ENCODE peak calls at places on chromosomes 7 and 10, in eight cellular contexts. L, O, S, X, F, R, U and I are unnamed samples. For H3K27me3, the result is how much of the 10 kb centered on the place peaks cover.

GRCh38 chr10:103616705-103617361 is 123.3 kb downstream of the NEURL1 start:
- DNase-seq in L (no peak), O (no peak), S (no peak), X (peak), F (no peak), R (no peak), U (peak), I (no peak)

GRCh38 chr10:78448470-78448869 is 414.8 kb downstream of the RPS24 start:
- DNase-seq in L (no peak), O (no peak), S (no peak), X (no peak), F (no peak), R (no peak), U (no peak), I (no peak)

GRCh38 chr10:100186253-100186780 is 488 bp upstream of the ERLIN1 start:
- DNase-seq in L (peak), O (peak), S (no peak), X (peak), F (no peak), R (no peak), U (peak), I (peak)

GRCh38 chr7:21526007-21526406 is 16.8 kb upstream of the DNAH11 start:
- DNase-seq in L (no peak), O (no peak), S (no peak), X (no peak), F (no peak), R (no peak), U (no peak), I (peak)

GRCh38 chr7:36011588-36011965 is 141.5 kb upstream of the EEPD1 start:
- DNase-seq in L (no peak), O (no peak), S (peak), X (no peak), F (no peak), R (no peak), U (no peak), I (no peak)

GRCh38 chr10:88194041-88194887 is 330.8 kb downstream of the PTEN start:
- DNase-seq in L (no peak), O (no peak), S (peak), X (no peak), F (no peak), R (peak), U (no peak), I (peak)

GRCh38 chr10:129706081-129706480 is 239.0 kb downstream of the MGMT start:
- DNase-seq in L (no peak), O (no peak), S (no peak), X (no peak), F (no peak), R (no peak), U (no peak), I (no peak)

GRCh38 chr10:131569851-131570715 is 258.6 kb upstream of the TCERG1L start:
- DNase-seq in L (no peak), O (peak), S (peak), X (no peak), F (peak), R (no peak), U (no peak), I (no peak)

GRCh38 chr7:50348469-50349162 is 44.1 kb downstream of the IKZF1 start:
- DNase-seq in L (no peak), O (no peak), S (no peak), X (no peak), F (no peak), R (no peak), U (no peak), I (no peak)

GRCh38 chr7:132655071-132655761 is 78.9 kb upstream of the PLXNA4 start:
- DNase-seq in L (peak), O (peak), S (peak), X (peak), F (peak), R (peak), U (peak), I (peak)

GRCh38 chr10:118900617-118901016 is 128.9 kb upstream of the NANOS1 start:
- DNase-seq in L (no peak), O (no peak), S (peak), X (no peak), F (peak), R (no peak), U (no peak), I (no peak)

GRCh38 chr10:28845009-28845682 is 167.8 kb downstream of the BAMBI start:
- DNase-seq in L (no peak), O (no peak), S (no peak), X (no peak), F (no peak), R (peak), U (no peak), I (no peak)

GRCh38 chr7:114823290-114823689 is 98.6 kb upstream of the MDFIC start:
- DNase-seq in L (no peak), O (no peak), S (no peak), X (no peak), F (no peak), R (peak), U (no peak), I (no peak)

GRCh38 chr7:51261117-51261835 is 55.3 kb downstream of the COBL start:
- DNase-seq in L (no peak), O (no peak), S (no peak), X (no peak), F (peak), R (no peak), U (no peak), I (peak)

GRCh38 chr7:150994141-150994837 is 3.5 kb downstream of the NOS3 start:
- DNase-seq in L (no peak), O (peak), S (peak), X (no peak), F (no peak), R (no peak), U (peak), I (no peak)

GRCh38 chr7:94509264-94509878 is at the start of gene CASD1:
- DNase-seq in L (peak), O (peak), S (peak), X (peak), F (peak), R (no peak), U (peak), I (peak)

GRCh38 chr7:69429817-69430501 is 168.3 kb upstream of the AUTS2 start:
- DNase-seq in L (peak), O (no peak), S (no peak), X (peak), F (no peak), R (peak), U (peak), I (no peak)

GRCh38 chr10:6023661-6024333 is 38.4 kb downstream of the IL2RA start:
- DNase-seq in L (no peak), O (no peak), S (no peak), X (no peak), F (no peak), R (no peak), U (no peak), I (no peak)

GRCh38 chr10:77504196-77504869 is 133.3 kb downstream of the KCNMA1 start:
- DNase-seq in L (no peak), O (no peak), S (no peak), X (no peak), F (no peak), R (peak), U (no peak), I (no peak)

GRCh38 chr10:132889091-132889490 is 53.3 kb downstream of the CFAP46 start:
- DNase-seq in L (no peak), O (no peak), S (no peak), X (peak), F (no peak), R (no peak), U (no peak), I (no peak)

GRCh38 chr10:19929466-19930140 is 113.4 kb downstream of the PLXDC2 start:
- DNase-seq in L (no peak), O (no peak), S (no peak), X (no peak), F (no peak), R (peak), U (no peak), I (peak)

GRCh38 chr7:83162402-83163256 is at the start of gene PCLO:
- DNase-seq in L (peak), O (peak), S (peak), X (no peak), F (peak), R (peak), U (peak), I (peak)

GRCh38 chr7:141551773-141552162 is 558 bp downstream of the AGK start:
- DNase-seq in L (no peak), O (no peak), S (no peak), X (no peak), F (no peak), R (no peak), U (no peak), I (no peak)

GRCh38 chr7:158262284-158263109 is 325.1 kb downstream of the PTPRN2 start:
- DNase-seq in L (no peak), O (no peak), S (no peak), X (no peak), F (no peak), R (no peak), U (no peak), I (no peak)

GRCh38 chr7:47726047-47726726 is 144.3 kb upstream of the TNS3 start:
- DNase-seq in L (no peak), O (no peak), S (no peak), X (no peak), F (no peak), R (no peak), U (no peak), I (no peak)

GRCh38 chr7:2698581-2699288 is 10.7 kb downstream of the AMZ1 start:
- DNase-seq in L (no peak), O (no peak), S (no peak), X (no peak), F (no peak), R (no peak), U (no peak), I (peak)

GRCh38 chr10:7054915-7055314 is 355.9 kb downstream of the SFMBT2 start:
- DNase-seq in L (no peak), O (peak), S (peak), X (no peak), F (no peak), R (no peak), U (no peak), I (no peak)

GRCh38 chr10:129464251-129464650 is 2.8 kb upstream of the MGMT start:
- DNase-seq in L (no peak), O (no peak), S (peak), X (no peak), F (no peak), R (no peak), U (no peak), I (no peak)

GRCh38 chr10:7887417-7887816 is 69.1 kb downstream of the TAF3 start:
- DNase-seq in L (no peak), O (no peak), S (peak), X (no peak), F (no peak), R (peak), U (no peak), I (no peak)

GRCh38 chr10:17235136-17235535 is 7.1 kb downstream of the VIM start:
- DNase-seq in L (no peak), O (no peak), S (peak), X (no peak), F (no peak), R (no peak), U (no peak), I (no peak)

GRCh38 chr7:18018296-18019205 is 9.1 kb downstream of the PRPS1L1 start:
- DNase-seq in L (no peak), O (no peak), S (no peak), X (no peak), F (no peak), R (no peak), U (no peak), I (no peak)

GRCh38 chr7:1659696-1660095 is 10.4 kb upstream of the ELFN1 start:
- DNase-seq in L (no peak), O (no peak), S (no peak), X (no peak), F (no peak), R (no peak), U (no peak), I (no peak)

GRCh38 chr7:4043988-4044387 is 638.1 kb upstream of the FOXK1 start:
- DNase-seq in L (no peak), O (no peak), S (no peak), X (no peak), F (peak), R (no peak), U (no peak), I (no peak)

GRCh38 chr10:125844673-125845300 is 21.4 kb downstream of the BCCIP start:
- DNase-seq in L (no peak), O (no peak), S (no peak), X (no peak), F (no peak), R (no peak), U (no peak), I (no peak)

GRCh38 chr7:84021292-84021898 is 173.2 kb downstream of the SEMA3A start:
- DNase-seq in L (no peak), O (peak), S (no peak), X (no peak), F (no peak), R (peak), U (no peak), I (no peak)

GRCh38 chr10:128050937-128051336 is 75.3 kb downstream of the MKI67 start:
- DNase-seq in L (no peak), O (no peak), S (no peak), X (peak), F (no peak), R (no peak), U (no peak), I (no peak)

GRCh38 chr10:128052696-128053095 is 73.5 kb downstream of the MKI67 start:
- DNase-seq in L (no peak), O (no peak), S (no peak), X (peak), F (no peak), R (no peak), U (no peak), I (no peak)

GRCh38 chr10:128053356-128053755 is 72.9 kb downstream of the MKI67 start:
- DNase-seq in L (no peak), O (no peak), S (no peak), X (peak), F (no peak), R (no peak), U (no peak), I (no peak)

GRCh38 chr10:128050117-128050516 is 76.1 kb downstream of the MKI67 start:
- DNase-seq in L (no peak), O (no peak), S (no peak), X (no peak), F (no peak), R (no peak), U (no peak), I (no peak)

DNA sequence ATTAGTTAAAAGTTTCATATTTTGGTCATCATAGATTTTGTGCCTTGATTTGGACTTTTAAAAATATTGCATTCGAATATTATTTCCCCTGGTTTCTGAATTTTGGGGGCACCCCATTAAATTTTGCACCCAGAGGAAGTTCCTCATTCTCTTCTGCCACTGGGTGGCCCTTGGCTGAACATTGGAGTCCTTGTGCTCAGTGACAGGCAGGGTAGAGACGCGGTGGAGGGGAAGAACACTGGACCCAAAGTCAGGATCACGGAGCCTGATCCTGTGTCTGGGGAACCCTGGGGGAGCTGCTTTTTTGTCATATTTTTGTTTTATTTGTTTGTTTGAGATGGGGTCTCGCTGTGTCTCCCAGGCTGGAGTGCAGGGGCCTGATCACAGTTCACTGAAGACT is 74.7 kb downstream of the MKI67 start:
- DNase-seq in L (no peak), O (no peak), S (no peak), X (no peak), F (no peak), R (no peak), U (no peak), I (no peak)
- H3K4me3 ChIP-seq in L (no peak), O (no peak), S (no peak), X (no peak), F (no peak), R (no peak), U (no peak), I (no peak)

DNA sequence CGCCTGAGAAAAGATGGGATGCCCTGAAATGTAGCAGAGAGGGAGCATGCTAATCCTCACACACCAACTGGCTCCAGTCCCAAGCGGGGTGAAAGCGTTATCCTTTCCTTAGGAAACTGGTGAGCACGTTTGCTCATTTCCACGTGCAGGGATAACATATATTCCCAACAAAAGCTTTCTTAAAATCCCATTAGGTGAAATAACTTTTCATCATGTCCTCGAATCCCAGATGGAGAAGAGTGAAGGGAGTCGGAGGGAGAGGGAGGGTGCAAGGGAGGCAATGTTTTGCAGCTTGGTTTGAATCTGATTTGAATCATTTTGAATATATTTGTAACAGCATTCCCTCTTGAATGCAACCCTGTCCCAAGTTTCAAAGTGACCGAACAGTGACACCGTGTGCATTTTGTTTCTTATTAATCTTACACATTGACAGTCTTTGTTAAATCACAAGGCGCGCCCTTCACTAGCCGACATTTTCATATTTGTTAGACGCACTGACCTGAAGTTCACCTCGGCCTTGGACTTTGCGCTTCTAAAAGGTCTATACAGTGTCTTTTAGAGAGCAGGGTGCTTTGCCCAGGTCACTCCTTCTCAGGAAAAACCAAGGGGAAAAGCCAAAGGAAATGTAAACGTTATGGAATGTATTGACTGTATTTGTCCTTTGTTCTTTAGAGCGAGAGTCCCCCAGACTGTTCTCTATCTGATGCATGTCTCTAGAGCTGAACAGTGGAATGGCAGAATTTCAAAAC is 3.0 kb upstream of the HOXA4 start:
- DNase-seq in L (no peak), O (no peak), S (no peak), X (no peak), F (peak), R (peak), U (no peak), I (peak)
- H3K27ac ChIP-seq in L (peak), O (no peak), S (no peak), X (peak), F (no peak), R (peak), U (no peak), I (peak)

GRCh38 chr7:155402941-155403340 is 55.0 kb upstream of the EN2 start:
- DNase-seq in L (no peak), O (no peak), S (no peak), X (no peak), F (no peak), R (no peak), U (no peak), I (no peak)
- H3K27me3 ChIP-seq in L (under half), O (half or more), S (under half), X (under half), F (under half), R (under half), U (half or more), I (under half)

GRCh38 chr10:69951658-69952057 is 101.0 kb upstream of the MACROH2A2 start:
- DNase-seq in L (no peak), O (no peak), S (no peak), X (no peak), F (no peak), R (no peak), U (no peak), I (no peak)

GRCh38 chr10:69952069-69952800 is 100.4 kb upstream of the MACROH2A2 start:
- DNase-seq in L (no peak), O (no peak), S (no peak), X (no peak), F (no peak), R (no peak), U (no peak), I (no peak)

GRCh38 chr10:69955211-69955805 is 97.3 kb upstream of the MACROH2A2 start:
- DNase-seq in L (no peak), O (no peak), S (peak), X (no peak), F (no peak), R (no peak), U (no peak), I (no peak)

GRCh38 chr10:69953851-69954250 is 98.8 kb upstream of the MACROH2A2 start:
- DNase-seq in L (no peak), O (no peak), S (no peak), X (no peak), F (no peak), R (no peak), U (no peak), I (no peak)

GRCh38 chr10:69952801-69953200 is 99.8 kb upstream of the MACROH2A2 start:
- DNase-seq in L (no peak), O (no peak), S (peak), X (no peak), F (no peak), R (no peak), U (no peak), I (no peak)
- H3K4me3 ChIP-seq in L (no peak), O (no peak), S (no peak), X (no peak), F (peak), R (no peak), U (no peak), I (no peak)

DNA sequence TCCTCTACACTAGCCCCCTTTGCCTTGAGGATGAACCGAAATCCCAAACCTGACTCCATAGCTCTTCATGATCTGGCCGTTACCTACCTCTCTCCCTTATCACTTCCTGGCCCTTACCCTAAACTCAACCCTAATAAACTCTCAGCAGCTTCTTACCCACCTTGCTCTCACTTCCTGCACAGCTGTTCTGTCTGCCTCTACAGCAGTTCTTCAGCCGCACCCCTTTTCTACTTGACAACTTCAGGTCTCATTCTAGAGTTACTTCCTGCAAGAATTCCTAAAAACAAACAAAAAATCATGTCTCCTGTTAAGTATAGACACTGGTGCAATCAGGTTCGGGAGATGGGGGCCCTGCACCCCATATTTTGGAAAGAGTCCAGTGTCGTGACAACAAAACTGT is 239.9 kb upstream of the CELF2 start:
- DNase-seq in L (no peak), O (no peak), S (no peak), X (no peak), F (no peak), R (no peak), U (no peak), I (no peak)
- H3K27ac ChIP-seq in L (no peak), O (no peak), S (no peak), X (no peak), F (no peak), R (no peak), U (no peak), I (no peak)

GRCh38 chr7:32215697-32216096 is 145.5 kb upstream of the PDE1C start:
- DNase-seq in L (no peak), O (no peak), S (no peak), X (no peak), F (no peak), R (no peak), U (no peak), I (no peak)
- H3K27me3 ChIP-seq in L (under half), O (under half), S (under half), X (under half), F (under half), R (under half), U (under half), I (under half)

GRCh38 chr10:91023708-91024438 is 103.0 kb upstream of the ANKRD1 start:
- DNase-seq in L (no peak), O (no peak), S (no peak), X (no peak), F (no peak), R (no peak), U (no peak), I (no peak)
- H3K4me3 ChIP-seq in L (no peak), O (no peak), S (no peak), X (no peak), F (no peak), R (no peak), U (no peak), I (no peak)

GRCh38 chr10:80410122-80410521 is 1.8 kb downstream of the PRXL2A start:
- DNase-seq in L (no peak), O (no peak), S (no peak), X (no peak), F (no peak), R (no peak), U (no peak), I (peak)
- H3K27ac ChIP-seq in L (no peak), O (no peak), S (no peak), X (no peak), F (no peak), R (no peak), U (peak), I (peak)